ENCODE peak calls at places on chromosomes 6 and 20, in nine cellular contexts. U, V, G, Z, H, S, P, X and I are unnamed samples.

GRCh38 chr6:14312497-14312896 is 194.9 kb downstream of the CD83 start:
- DNase-seq in Z (no peak), V (no peak), X (no peak), U (no peak), H (no peak), S (no peak), P (no peak), G (no peak), I (no peak)

GRCh38 chr6:145823322-145823944 is 8.8 kb upstream of the FBXO30 start:
- DNase-seq in H (no peak), G (no peak), P (no peak), Z (no peak), X (no peak), S (no peak), U (no peak), V (no peak), I (no peak)

GRCh38 chr6:124131259-124131658 is 327.6 kb downstream of the NKAIN2 start:
- DNase-seq in H (no peak), S (no peak), G (no peak), Z (no peak), V (no peak), U (no peak), P (no peak), X (no peak), I (no peak)

GRCh38 chr6:163897030-163897429 is 482.5 kb downstream of the QKI start:
- DNase-seq in P (no peak), U (no peak), G (no peak), Z (no peak), V (no peak), H (no peak), S (no peak), X (no peak), I (no peak)

GRCh38 chr20:1831606-1832005 is 63.6 kb upstream of the SIRPA start:
- DNase-seq in X (no peak), G (no peak), Z (no peak), U (no peak), S (no peak), V (no peak), H (no peak), P (no peak), I (no peak)

GRCh38 chr6:56255370-56255769 is 8.0 kb upstream of the COL21A1 start:
- DNase-seq in S (no peak), P (no peak), G (no peak), X (no peak), V (no peak), H (no peak), U (no peak), Z (no peak), I (no peak)

GRCh38 chr20:15654208-15654649 is 919.0 kb downstream of the KIF16B start:
- DNase-seq in S (peak), Z (no peak), G (peak), U (peak), V (no peak), H (peak), P (peak), X (peak), I (no peak)

GRCh38 chr20:58889334-58890072 is 37.0 kb downstream of the GNAS start:
- DNase-seq in S (no peak), V (no peak), H (no peak), Z (no peak), U (no peak), X (no peak), P (no peak), G (no peak), I (no peak)

GRCh38 chr6:41756354-41756753 is 9.2 kb upstream of the PGC start:
- DNase-seq in V (no peak), X (no peak), H (no peak), G (no peak), U (no peak), P (no peak), S (no peak), Z (no peak), I (no peak)

GRCh38 chr6:153170511-153170910 is 39.4 kb upstream of the RGS17 start:
- DNase-seq in X (no peak), P (no peak), S (peak), Z (no peak), U (no peak), G (no peak), H (no peak), V (no peak), I (no peak)

GRCh38 chr20:37296371-37296770 is 6.9 kb downstream of the MANBAL start:
- DNase-seq in Z (no peak), S (no peak), H (no peak), P (no peak), G (no peak), X (peak), U (no peak), V (no peak), I (no peak)

GRCh38 chr6:38058022-38058421 is 238.5 kb downstream of the ZFAND3 start:
- DNase-seq in X (no peak), P (peak), H (no peak), Z (peak), V (no peak), S (peak), G (no peak), U (no peak), I (no peak)

GRCh38 chr6:292506-293184 is 358 bp downstream of the DUSP22 start:
- DNase-seq in H (peak), P (peak), G (no peak), V (peak), Z (no peak), X (peak), S (peak), U (peak), I (peak)

GRCh38 chr6:146785001-146785585 is 186.3 kb downstream of the ADGB start:
- DNase-seq in V (peak), H (peak), X (peak), G (no peak), U (peak), P (peak), S (peak), Z (no peak), I (no peak)

GRCh38 chr20:9021699-9022098 is 47.2 kb upstream of the PLCB4 start:
- DNase-seq in X (no peak), G (no peak), S (peak), U (peak), Z (no peak), H (peak), P (no peak), V (no peak), I (no peak)

GRCh38 chr6:156804402-156804801 is 27.2 kb downstream of the ARID1B start:
- DNase-seq in U (no peak), X (no peak), V (no peak), Z (peak), H (no peak), G (no peak), P (no peak), S (no peak), I (no peak)

GRCh38 chr20:43954704-43955243 is 40.1 kb downstream of the TOX2 start:
- DNase-seq in X (no peak), G (no peak), P (no peak), Z (no peak), V (no peak), H (no peak), U (no peak), S (no peak), I (no peak)

GRCh38 chr6:71473908-71474307 is 185.3 kb downstream of the OGFRL1 start:
- DNase-seq in P (no peak), V (no peak), U (no peak), H (no peak), G (no peak), S (peak), Z (no peak), X (no peak), I (peak)

GRCh38 chr6:170125447-170126300 is 165.2 kb downstream of the DLL1 start:
- DNase-seq in G (no peak), X (no peak), V (no peak), U (no peak), H (no peak), Z (no peak), P (no peak), S (no peak), I (peak)

GRCh38 chr6:161067749-161068148 is 76.2 kb downstream of the MAP3K4 start:
- DNase-seq in Z (no peak), S (no peak), U (no peak), H (no peak), P (no peak), V (no peak), X (no peak), G (no peak), I (no peak)

GRCh38 chr6:25061289-25061945 is 125.7 kb upstream of the RIPOR2 start:
- DNase-seq in S (no peak), P (no peak), G (no peak), U (peak), Z (no peak), H (peak), V (no peak), X (no peak), I (no peak)

GRCh38 chr6:37742401-37742760 is 44.7 kb upstream of the MDGA1 start:
- DNase-seq in P (no peak), V (no peak), H (no peak), U (no peak), X (no peak), S (no peak), Z (no peak), G (no peak), I (no peak)

GRCh38 chr6:156190270-156190669 is 586.9 kb upstream of the ARID1B start:
- DNase-seq in S (no peak), X (no peak), Z (no peak), V (no peak), G (no peak), U (no peak), H (no peak), P (no peak), I (no peak)

GRCh38 chr20:38129893-38130609 is 35.0 kb downstream of the TGM2 start:
- DNase-seq in X (no peak), P (no peak), Z (no peak), V (no peak), H (no peak), G (no peak), S (no peak), U (no peak), I (no peak)

GRCh38 chr6:73511796-73512195 is 9.0 kb downstream of the EEF1A1 start:
- DNase-seq in H (no peak), V (no peak), P (no peak), X (peak), S (peak), Z (peak), G (no peak), U (peak), I (no peak)

GRCh38 chr6:140773276-140773675 is 1359.4 kb upstream of the GJE1 start:
- DNase-seq in P (no peak), Z (no peak), U (no peak), H (no peak), X (no peak), V (no peak), G (no peak), S (peak), I (no peak)

GRCh38 chr6:38131527-38131965 is 312.0 kb downstream of the ZFAND3 start:
- DNase-seq in Z (no peak), S (peak), X (no peak), P (no peak), H (no peak), G (no peak), V (no peak), U (no peak), I (no peak)

GRCh38 chr20:11686900-11687543 is 230.7 kb upstream of the BTBD3 start:
- DNase-seq in P (peak), X (no peak), U (peak), V (no peak), S (peak), H (peak), Z (no peak), G (peak), I (no peak)

GRCh38 chr20:33079267-33079666 is at the start of gene BPIFB4:
- DNase-seq in P (no peak), Z (no peak), G (no peak), H (no peak), S (peak), X (no peak), V (no peak), U (no peak), I (no peak)

GRCh38 chr6:106748547-106749207 is 119.3 kb downstream of the QRSL1 start:
- DNase-seq in H (peak), X (no peak), V (no peak), S (no peak), G (no peak), P (no peak), U (peak), Z (no peak), I (no peak)

GRCh38 chr20:46249671-46250070 is 58.6 kb downstream of the CDH22 start:
- DNase-seq in P (no peak), U (no peak), H (no peak), Z (no peak), X (no peak), S (no peak), V (no peak), G (no peak), I (no peak)